ENCODE peak calls at places on chromosomes 3 and 15, in ten cellular contexts. One of them, this sample, is unnamed.
A peak's percentile ranks its signal among the peaks of the same experiment; 100 is the strongest.

GRCh38 chr3:71355862-71356261 is 227.7 kb downstream of the FOXP1 start:
- DNase-seq in gastrocnemius medialis: no peak
- DNase-seq in GM12891: no peak
- DNase-seq in erythroblast: no peak
- DNase-seq in body of pancreas: no peak
- DNase-seq in spleen: no peak
- DNase-seq in HCT116: no peak
- DNase-seq in heart left ventricle: no peak
- DNase-seq in esophagus muscularis mucosa: no peak
- DNase-seq in NB4: no peak
- DNase-seq in this sample: no peak

GRCh38 chr3:45575491-45575923 is 19.0 kb upstream of the LIMD1 start:
- DNase-seq in esophagus muscularis mucosa: no peak
- DNase-seq in GM12891: no peak
- DNase-seq in spleen: no peak
- DNase-seq in NB4: no peak
- DNase-seq in HCT116: no peak
- DNase-seq in erythroblast: no peak
- DNase-seq in gastrocnemius medialis: peak; percentile 2
- DNase-seq in body of pancreas: no peak
- DNase-seq in heart left ventricle: no peak
- DNase-seq in this sample: no peak

GRCh38 chr15:60660290-60661051 is 181.5 kb upstream of the ICE2 start:
- DNase-seq in erythroblast: no peak
- DNase-seq in NB4: no peak
- DNase-seq in body of pancreas: no peak
- DNase-seq in heart left ventricle: no peak
- DNase-seq in esophagus muscularis mucosa: no peak
- DNase-seq in GM12891: no peak
- DNase-seq in HCT116: no peak
- DNase-seq in spleen: no peak
- DNase-seq in gastrocnemius medialis: no peak
- DNase-seq in this sample: no peak

GRCh38 chr3:190384241-190384863 is 3.6 kb upstream of the CLDN16 start:
- DNase-seq in NB4: peak; percentile 41
- DNase-seq in gastrocnemius medialis: peak; percentile 39
- DNase-seq in heart left ventricle: peak; percentile 28
- DNase-seq in GM12891: peak; percentile 5
- DNase-seq in erythroblast: peak; percentile 11
- DNase-seq in esophagus muscularis mucosa: no peak
- DNase-seq in HCT116: peak; percentile 87
- DNase-seq in body of pancreas: peak; percentile 66
- DNase-seq in spleen: no peak
- DNase-seq in this sample: no peak

GRCh38 chr15:63502843-63503738 is 1.3 kb upstream of the USP3 start:
- DNase-seq in NB4: peak; percentile 99
- DNase-seq in body of pancreas: peak; percentile 96
- DNase-seq in esophagus muscularis mucosa: peak; percentile 97
- DNase-seq in heart left ventricle: peak; percentile 94
- DNase-seq in spleen: peak; percentile 97
- DNase-seq in HCT116: peak; percentile 83
- DNase-seq in gastrocnemius medialis: peak; percentile 87
- DNase-seq in GM12891: peak; percentile 51
- DNase-seq in erythroblast: peak; percentile 77
- DNase-seq in this sample: no peak

GRCh38 chr15:63601727-63602185 is 4.6 kb downstream of the FBXL22 start:
- DNase-seq in HCT116: no peak
- DNase-seq in erythroblast: no peak
- DNase-seq in heart left ventricle: no peak
- DNase-seq in spleen: no peak
- DNase-seq in esophagus muscularis mucosa: peak; percentile 77
- DNase-seq in GM12891: no peak
- DNase-seq in NB4: no peak
- DNase-seq in gastrocnemius medialis: no peak
- DNase-seq in body of pancreas: peak; percentile 65
- DNase-seq in this sample: no peak

GRCh38 chr3:123352134-123352554 is 96.7 kb downstream of the ADCY5 start:
- DNase-seq in NB4: no peak
- DNase-seq in esophagus muscularis mucosa: no peak
- DNase-seq in gastrocnemius medialis: no peak
- DNase-seq in spleen: peak; percentile 57
- DNase-seq in body of pancreas: peak; percentile 63
- DNase-seq in GM12891: no peak
- DNase-seq in HCT116: no peak
- DNase-seq in heart left ventricle: peak; percentile 74
- DNase-seq in erythroblast: no peak
- DNase-seq in this sample: no peak

GRCh38 chr15:55715355-55716076 is 27.4 kb downstream of the PRTG start:
- DNase-seq in esophagus muscularis mucosa: no peak
- DNase-seq in spleen: no peak
- DNase-seq in heart left ventricle: no peak
- DNase-seq in body of pancreas: no peak
- DNase-seq in GM12891: no peak
- DNase-seq in gastrocnemius medialis: no peak
- DNase-seq in HCT116: no peak
- DNase-seq in NB4: no peak
- DNase-seq in erythroblast: no peak
- DNase-seq in this sample: no peak

GRCh38 chr3:130354430-130354829 is 9.0 kb downstream of the COL6A5 start:
- DNase-seq in GM12891: no peak
- DNase-seq in spleen: no peak
- DNase-seq in NB4: peak; percentile 72
- DNase-seq in gastrocnemius medialis: no peak
- DNase-seq in heart left ventricle: no peak
- DNase-seq in erythroblast: no peak
- DNase-seq in esophagus muscularis mucosa: no peak
- DNase-seq in HCT116: no peak
- DNase-seq in body of pancreas: no peak
- DNase-seq in this sample: no peak

GRCh38 chr3:122975163-122975923 is 52.2 kb downstream of the SEMA5B start:
- DNase-seq in erythroblast: no peak
- DNase-seq in NB4: peak; percentile 90
- DNase-seq in heart left ventricle: no peak
- DNase-seq in HCT116: no peak
- DNase-seq in GM12891: peak; percentile 38
- DNase-seq in spleen: no peak
- DNase-seq in gastrocnemius medialis: no peak
- DNase-seq in body of pancreas: no peak
- DNase-seq in esophagus muscularis mucosa: no peak
- DNase-seq in this sample: no peak

DNA sequence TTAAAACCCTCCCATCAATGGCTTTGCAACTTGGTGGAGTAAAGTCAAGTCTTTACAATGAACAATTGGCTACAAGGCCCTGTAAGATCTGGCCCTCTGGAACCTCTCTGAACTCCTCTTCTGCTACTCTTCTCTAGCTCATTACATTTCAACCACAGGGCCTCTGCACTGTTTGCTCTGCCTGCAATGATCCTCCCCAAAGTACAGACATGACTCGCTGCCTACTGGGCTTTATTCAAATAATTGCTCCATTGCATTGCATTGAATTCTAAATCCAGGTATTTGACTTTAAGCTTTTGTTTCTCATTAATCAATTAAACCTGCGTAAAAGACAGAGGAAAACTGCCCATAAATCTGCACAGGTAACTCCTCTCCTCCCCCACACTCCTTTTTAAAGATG is 96.7 kb downstream of the CD47 start:
- DNase-seq in GM12891: no peak
- DNase-seq in HCT116: no peak
- DNase-seq in spleen: no peak
- DNase-seq in NB4: no peak
- DNase-seq in body of pancreas: no peak
- DNase-seq in esophagus muscularis mucosa: no peak
- DNase-seq in gastrocnemius medialis: no peak
- DNase-seq in heart left ventricle: no peak
- DNase-seq in erythroblast: no peak
- DNase-seq in this sample: no peak
- TF ChIP-seq POLR2A in GM12891: no peak
- TF ChIP-seq POLR2A in HCT116: no peak
- TF ChIP-seq POLR2A in spleen: no peak
- TF ChIP-seq POLR2A in NB4: no peak
- TF ChIP-seq POLR2A in body of pancreas: no peak
- TF ChIP-seq POLR2A in esophagus muscularis mucosa: no peak
- TF ChIP-seq POLR2A in gastrocnemius medialis: no peak
- TF ChIP-seq POLR2A in heart left ventricle: no peak
- TF ChIP-seq POLR2A in erythroblast: no peak
- TF ChIP-seq POLR2A in this sample: no peak

GRCh38 chr3:39110041-39110639 is 2.7 kb downstream of the TTC21A start:
- DNase-seq in NB4: no peak
- DNase-seq in gastrocnemius medialis: no peak
- DNase-seq in esophagus muscularis mucosa: no peak
- DNase-seq in HCT116: no peak
- DNase-seq in heart left ventricle: no peak
- DNase-seq in body of pancreas: no peak
- DNase-seq in GM12891: no peak
- DNase-seq in spleen: no peak
- DNase-seq in erythroblast: peak; percentile 20
- DNase-seq in this sample: no peak

GRCh38 chr3:39114456-39114855 is 7.0 kb downstream of the TTC21A start:
- DNase-seq in HCT116: no peak
- DNase-seq in erythroblast: no peak
- DNase-seq in heart left ventricle: no peak
- DNase-seq in NB4: no peak
- DNase-seq in gastrocnemius medialis: no peak
- DNase-seq in body of pancreas: no peak
- DNase-seq in GM12891: no peak
- DNase-seq in spleen: peak; percentile 48
- DNase-seq in esophagus muscularis mucosa: no peak
- DNase-seq in this sample: no peak

GRCh38 chr3:39112535-39112934 is 5.1 kb downstream of the TTC21A start:
- DNase-seq in gastrocnemius medialis: no peak
- DNase-seq in esophagus muscularis mucosa: no peak
- DNase-seq in HCT116: no peak
- DNase-seq in spleen: no peak
- DNase-seq in heart left ventricle: no peak
- DNase-seq in GM12891: no peak
- DNase-seq in NB4: no peak
- DNase-seq in body of pancreas: no peak
- DNase-seq in erythroblast: no peak
- DNase-seq in this sample: no peak

GRCh38 chr3:39113291-39113690 is 5.8 kb downstream of the TTC21A start:
- DNase-seq in gastrocnemius medialis: no peak
- DNase-seq in esophagus muscularis mucosa: no peak
- DNase-seq in NB4: no peak
- DNase-seq in body of pancreas: no peak
- DNase-seq in GM12891: no peak
- DNase-seq in erythroblast: no peak
- DNase-seq in spleen: no peak
- DNase-seq in HCT116: no peak
- DNase-seq in heart left ventricle: no peak
- DNase-seq in this sample: no peak

DNA sequence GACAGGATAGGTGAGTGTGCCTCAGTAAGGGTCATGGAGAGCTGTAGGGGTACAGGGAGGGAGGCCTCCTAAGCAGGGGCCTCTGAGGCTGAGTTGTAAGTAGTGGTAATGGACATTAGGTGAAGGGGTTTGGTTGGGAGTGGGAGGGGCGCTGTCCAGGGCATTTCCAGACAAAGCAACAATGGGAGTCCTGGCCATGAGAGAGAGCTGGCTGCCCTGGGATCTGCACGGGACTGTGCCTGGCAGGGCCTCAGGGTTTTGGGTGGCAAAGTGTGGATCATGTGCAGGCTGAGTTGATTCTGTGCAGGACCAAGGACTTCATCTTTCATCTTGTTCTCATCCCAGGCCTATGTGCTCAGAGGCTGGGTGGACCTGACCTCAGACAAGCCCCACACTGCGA is 4.6 kb downstream of the TTC21A start:
- DNase-seq in esophagus muscularis mucosa: no peak
- DNase-seq in gastrocnemius medialis: no peak
- DNase-seq in erythroblast: no peak
- DNase-seq in spleen: no peak
- DNase-seq in GM12891: no peak
- DNase-seq in body of pancreas: no peak
- DNase-seq in NB4: no peak
- DNase-seq in HCT116: no peak
- DNase-seq in heart left ventricle: no peak
- DNase-seq in this sample: no peak
- TF ChIP-seq POLR2A in esophagus muscularis mucosa: no peak
- TF ChIP-seq POLR2A in gastrocnemius medialis: no peak
- TF ChIP-seq POLR2A in erythroblast: no peak
- TF ChIP-seq POLR2A in spleen: no peak
- TF ChIP-seq POLR2A in GM12891: no peak
- TF ChIP-seq POLR2A in body of pancreas: no peak
- TF ChIP-seq POLR2A in NB4: no peak
- TF ChIP-seq POLR2A in HCT116: no peak
- TF ChIP-seq POLR2A in heart left ventricle: no peak
- TF ChIP-seq POLR2A in this sample: no peak

DNA sequence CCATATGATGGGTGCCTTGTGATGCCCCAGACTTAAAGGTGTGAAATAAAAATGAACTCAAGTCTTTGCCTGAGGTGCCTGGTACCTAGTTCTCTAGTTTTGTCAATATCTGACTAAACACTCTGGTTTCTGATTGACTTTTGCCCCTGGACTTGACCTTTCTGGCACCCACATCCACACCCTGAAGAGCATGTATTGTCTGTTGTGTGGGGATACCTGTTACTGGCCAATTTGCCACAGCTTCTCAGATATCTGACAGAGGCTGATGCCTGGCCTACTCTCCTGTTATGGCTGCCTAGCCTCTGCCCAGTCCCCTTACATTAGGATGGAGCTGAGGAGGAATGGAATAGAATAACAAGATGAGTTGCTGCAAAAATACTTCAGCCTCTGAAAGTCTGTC is 3.6 kb downstream of the ZBTB38 start:
- DNase-seq in heart left ventricle: no peak
- DNase-seq in GM12891: no peak
- DNase-seq in body of pancreas: no peak
- DNase-seq in erythroblast: no peak
- DNase-seq in HCT116: no peak
- DNase-seq in esophagus muscularis mucosa: no peak
- DNase-seq in gastrocnemius medialis: no peak
- DNase-seq in spleen: no peak
- DNase-seq in NB4: no peak
- DNase-seq in this sample: no peak
- TF ChIP-seq POLR2A in heart left ventricle: no peak
- TF ChIP-seq POLR2A in GM12891: no peak
- TF ChIP-seq POLR2A in body of pancreas: no peak
- TF ChIP-seq POLR2A in erythroblast: no peak
- TF ChIP-seq POLR2A in HCT116: no peak
- TF ChIP-seq POLR2A in esophagus muscularis mucosa: no peak
- TF ChIP-seq POLR2A in gastrocnemius medialis: no peak
- TF ChIP-seq POLR2A in spleen: no peak
- TF ChIP-seq POLR2A in NB4: no peak
- TF ChIP-seq POLR2A in this sample: no peak

GRCh38 chr3:138834359-138835176 is at the start of gene PIK3CB:
- DNase-seq in heart left ventricle: peak; percentile 93
- DNase-seq in erythroblast: peak; percentile 91
- DNase-seq in body of pancreas: peak; percentile 92
- DNase-seq in gastrocnemius medialis: peak; percentile 88
- DNase-seq in GM12891: peak; percentile 84
- DNase-seq in spleen: peak; percentile 98
- DNase-seq in HCT116: peak; percentile 44
- DNase-seq in esophagus muscularis mucosa: peak; percentile 94
- DNase-seq in NB4: peak; percentile 93
- DNase-seq in this sample: peak; percentile 83
- TF ChIP-seq POLR2A in heart left ventricle: peak; percentile 83
- TF ChIP-seq POLR2A in erythroblast: peak; percentile 96
- TF ChIP-seq POLR2A in body of pancreas: peak; percentile 96
- TF ChIP-seq POLR2A in gastrocnemius medialis: peak; percentile 89
- TF ChIP-seq POLR2A in GM12891: peak; percentile 80
- TF ChIP-seq POLR2A in spleen: peak; percentile 62
- TF ChIP-seq POLR2A in HCT116: peak; percentile 93
- TF ChIP-seq POLR2A in esophagus muscularis mucosa: no peak
- TF ChIP-seq POLR2A in NB4: peak; percentile 91
- TF ChIP-seq POLR2A in this sample: peak; percentile 82

This sample was measured in GM12892.